ENCODE peak calls at places on chromosomes 4 and X, in four cellular contexts. J is aorta, C is AG04450, B is tibial artery. X is an unnamed sample.

GRCh38 chr4:79575709-79576479 is 167.9 kb upstream of the GK2 start:
- DNase-seq in J (no peak), C (no peak), B (no peak), X (no peak)

GRCh38 chr4:174604198-174604597 is 81.9 kb upstream of the HPGD start:
- DNase-seq in J (no peak), C (no peak), B (no peak), X (no peak)

GRCh38 chr4:85005865-85006377 is 39.4 kb upstream of the WDFY3 start:
- DNase-seq in J (no peak), C (peak), B (no peak), X (no peak)

GRCh38 chrX:77160301-77160700 is 286.9 kb upstream of the FGF16 start:
- DNase-seq in J (no peak), C (no peak), B (no peak), X (no peak)

GRCh38 chrX:39948564-39948963 is 149.2 kb downstream of the BCOR start:
- DNase-seq in J (no peak), C (no peak), B (no peak), X (no peak)

GRCh38 chr4:34731045-34731444 is 1513.3 kb downstream of the ARAP2 start:
- DNase-seq in J (no peak), C (no peak), B (no peak), X (no peak)

GRCh38 chr4:66794635-66795034 is 750.7 kb downstream of the CENPC start:
- DNase-seq in J (no peak), C (no peak), B (no peak), X (no peak)

GRCh38 chrX:22686138-22686541 is 313.6 kb upstream of the DDX53 start:
- DNase-seq in J (no peak), C (peak), B (peak), X (no peak)

GRCh38 chr4:4851081-4851480 is 8.4 kb upstream of the MSX1 start:
- DNase-seq in J (peak), C (no peak), B (peak), X (no peak)

GRCh38 chr4:163665521-163666334 is 171.2 kb downstream of the TMA16 start:
- DNase-seq in J (no peak), C (no peak), B (no peak), X (no peak)

GRCh38 chr4:128517096-128517738 is 229.6 kb upstream of the PGRMC2 start:
- DNase-seq in J (no peak), C (peak), B (no peak), X (no peak)

GRCh38 chr4:38145741-38146140 is 185.5 kb downstream of the PTTG2 start:
- DNase-seq in J (no peak), C (peak), B (no peak), X (no peak)

GRCh38 chrX:153494541-153495361 is at the start of gene BGN:
- DNase-seq in J (peak), C (no peak), B (peak), X (no peak)

GRCh38 chr4:7255488-7255881 is 63.1 kb downstream of the SORCS2 start:
- DNase-seq in J (no peak), C (no peak), B (no peak), X (no peak)

GRCh38 chr4:119244832-119245231 is 32.3 kb downstream of the USP53 start:
- DNase-seq in J (no peak), C (no peak), B (no peak), X (no peak)

GRCh38 chrX:17637235-17637634 is 100.1 kb upstream of the SCML1 start:
- DNase-seq in J (no peak), C (no peak), B (no peak), X (no peak)

GRCh38 chr4:175090116-175090515 is 172.0 kb downstream of the ADAM29 start:
- DNase-seq in J (no peak), C (no peak), B (no peak), X (no peak)

GRCh38 chrX:105758784-105759183 is 63.6 kb upstream of the NRK start:
- DNase-seq in J (no peak), C (no peak), B (no peak), X (no peak)

GRCh38 chr4:80035336-80035735 is 37.7 kb downstream of the ANTXR2 start:
- DNase-seq in J (no peak), C (no peak), B (no peak), X (no peak)

GRCh38 chr4:70306101-70306500 is 28.7 kb upstream of the CABS1 start:
- DNase-seq in J (no peak), C (no peak), B (no peak), X (no peak)

GRCh38 chr4:121658125-121658524 is 38.7 kb downstream of the ANXA5 start:
- DNase-seq in J (no peak), C (no peak), B (no peak), X (no peak)

DNA sequence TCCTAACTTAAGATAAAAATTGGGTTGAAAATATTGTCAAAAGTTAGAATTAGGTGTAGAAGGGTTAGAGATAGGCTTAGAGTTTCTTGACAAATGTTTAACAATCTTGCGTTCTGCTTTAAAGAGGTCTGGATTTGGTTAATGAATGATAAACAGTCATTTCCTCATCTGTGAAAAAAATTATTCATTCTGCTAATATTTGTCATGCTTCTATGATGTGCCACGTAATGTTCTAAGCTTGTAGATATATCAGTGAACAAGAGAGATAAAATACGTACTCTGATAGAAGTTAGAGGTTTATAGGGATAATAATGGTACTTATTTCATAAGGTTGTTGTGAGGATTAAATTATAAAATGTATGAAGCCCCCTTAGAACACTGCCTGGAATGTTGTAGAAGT is 443.0 kb upstream of the GALNT7 start:
- DNase-seq in J (no peak), C (no peak), B (no peak), X (no peak)
- H3K4me3 ChIP-seq in J (no peak), C (no peak), B (no peak), X (no peak)

GRCh38 chr4:3295837-3296624 is 3.2 kb downstream of the RGS12 start:
- DNase-seq in J (peak), C (no peak), B (no peak), X (no peak)
- H3K4me3 ChIP-seq in J (no peak), C (no peak), B (no peak), X (no peak)

GRCh38 chrX:101079736-101080135 is 1.1 kb downstream of the TMEM35A start:
- DNase-seq in J (no peak), C (no peak), B (no peak), X (no peak)

GRCh38 chrX:101081257-101081656 is 2.6 kb downstream of the TMEM35A start:
- DNase-seq in J (no peak), C (no peak), B (no peak), X (no peak)

GRCh38 chrX:101079223-101079622 is 544 bp downstream of the TMEM35A start:
- DNase-seq in J (no peak), C (no peak), B (no peak), X (no peak)

GRCh38 chrX:101080326-101080725 is 1.6 kb downstream of the TMEM35A start:
- DNase-seq in J (no peak), C (no peak), B (no peak), X (no peak)

GRCh38 chrX:101078716-101079115 is at the start of gene TMEM35A:
- DNase-seq in J (no peak), C (peak), B (no peak), X (no peak)
- H3K4me3 ChIP-seq in J (peak), C (peak), B (peak), X (peak)

GRCh38 chr4:8507624-8508023 is 67.0 kb downstream of the TRMT44 start:
- DNase-seq in J (no peak), C (no peak), B (no peak), X (no peak)

GRCh38 chr4:8506373-8507250 is 66.0 kb downstream of the TRMT44 start:
- DNase-seq in J (no peak), C (peak), B (peak), X (no peak)

GRCh38 chr4:8508266-8508665 is 67.7 kb downstream of the TRMT44 start:
- DNase-seq in J (no peak), C (no peak), B (no peak), X (no peak)

GRCh38 chr4:8506006-8506372 is 65.4 kb downstream of the TRMT44 start:
- DNase-seq in J (no peak), C (no peak), B (no peak), X (no peak)

GRCh38 chr4:8507251-8507570 is 66.6 kb downstream of the TRMT44 start:
- DNase-seq in J (no peak), C (no peak), B (no peak), X (no peak)
- H3K4me3 ChIP-seq in J (no peak), C (no peak), B (no peak), X (no peak)

DNA sequence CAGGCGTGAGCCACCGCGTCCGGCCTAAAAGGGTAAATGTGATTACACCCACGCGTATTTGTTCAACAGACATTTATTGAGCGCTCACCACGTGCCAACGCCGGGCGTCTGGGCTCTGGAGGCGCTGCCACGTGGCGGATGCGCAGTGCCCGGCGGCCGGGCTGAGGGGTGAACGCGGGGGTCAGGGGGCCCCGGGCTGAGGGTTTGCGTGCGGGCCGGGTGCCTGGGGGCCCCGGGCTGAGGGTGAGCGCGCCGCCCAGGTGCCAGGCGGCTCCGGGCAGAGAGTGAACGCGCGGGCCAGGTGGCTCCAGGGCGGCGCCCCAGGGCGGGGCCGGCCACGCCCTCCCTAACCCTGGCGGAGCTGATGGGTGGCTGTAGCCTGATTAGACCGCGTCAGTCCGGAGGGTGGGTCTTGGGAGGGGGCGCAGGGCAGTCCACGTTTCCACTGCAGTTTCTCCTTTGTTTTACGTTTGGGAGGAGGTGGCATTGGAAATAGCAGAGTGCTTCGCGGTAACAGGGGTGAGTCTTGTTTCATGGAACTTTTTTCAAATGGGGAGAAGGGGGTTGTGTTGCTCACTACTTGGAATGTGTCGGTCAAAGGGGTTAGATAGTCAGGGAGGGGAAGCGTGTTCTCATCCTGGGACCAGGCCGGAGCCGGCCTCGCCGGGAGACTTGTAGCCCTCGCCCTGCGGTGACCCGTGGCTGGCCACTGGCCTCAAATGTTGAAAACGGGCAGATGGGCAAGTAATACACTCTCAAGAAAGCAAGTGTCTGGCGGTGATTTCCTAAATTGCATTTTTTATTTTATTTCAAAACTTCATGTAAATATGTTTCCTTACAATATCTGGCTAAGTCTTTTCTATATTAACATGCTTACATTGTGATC is at the start of gene ZFP42:
- DNase-seq in J (no peak), C (no peak), B (no peak), X (no peak)
- H3K4me3 ChIP-seq in J (no peak), C (no peak), B (no peak), X (no peak)

GRCh38 chr4:139736257-139736626 is 70.6 kb downstream of the MGST2 start:
- DNase-seq in J (no peak), C (no peak), B (no peak), X (no peak)

GRCh38 chr4:139734875-139735380 is 69.3 kb downstream of the MGST2 start:
- DNase-seq in J (peak), C (no peak), B (peak), X (peak)

GRCh38 chr4:139732991-139733555 is 67.5 kb downstream of the MGST2 start:
- DNase-seq in J (no peak), C (no peak), B (no peak), X (no peak)

GRCh38 chr4:139735381-139736256 is 70.0 kb downstream of the MGST2 start:
- DNase-seq in J (peak), C (no peak), B (no peak), X (peak)

GRCh38 chr4:139734201-139734874 is 68.7 kb downstream of the MGST2 start:
- DNase-seq in J (no peak), C (no peak), B (no peak), X (no peak)
- H3K4me3 ChIP-seq in J (peak), C (peak), B (peak), X (peak)

X was measured in lower lobe of right lung.